ENCODE peak calls at places on chromosomes 13 and 19, in eight cellular contexts. J is HFF-Myc; D is tibial artery; H is CD4-positive, alpha-beta T cell; W is sigmoid colon; C is psoas muscle; N is lower lobe of right lung; E is AG09319. U is an unnamed sample.

GRCh38 chr13:29452773-29453574 is 142.5 kb downstream of the SLC7A1 start:
- DNase-seq in D (no peak), N (no peak), J (no peak), H (no peak), C (no peak), E (no peak), W (no peak), U (no peak)

GRCh38 chr13:33352023-33352422 is 66.5 kb upstream of the STARD13 start:
- DNase-seq in E (no peak), C (no peak), J (no peak), W (no peak), D (no peak), N (no peak), H (no peak), U (no peak)

GRCh38 chr13:78309497-78310180 is 293.7 kb downstream of the POU4F1 start:
- DNase-seq in W (no peak), E (no peak), J (no peak), D (no peak), N (no peak), C (no peak), H (no peak), U (no peak)

GRCh38 chr19:31955061-31955460 is 390.3 kb upstream of the ZNF507 start:
- DNase-seq in C (no peak), N (no peak), D (no peak), E (no peak), J (no peak), W (no peak), H (no peak), U (no peak)

GRCh38 chr19:17775245-17775927 is 19.6 kb upstream of the B3GNT3 start:
- DNase-seq in J (no peak), H (peak; percentile 50), C (no peak), N (no peak), D (peak; percentile 39), W (no peak), E (no peak), U (no peak)

GRCh38 chr13:98476538-98476966 is 100.4 kb downstream of the STK24 start:
- DNase-seq in N (peak; percentile 71), J (peak; percentile 84), D (peak; percentile 57), W (peak; percentile 83), H (peak; percentile 80), C (peak; percentile 69), E (no peak), U (no peak)

GRCh38 chr13:82341116-82341515 is 1541.2 kb downstream of the SLITRK1 start:
- DNase-seq in E (no peak), N (no peak), C (no peak), D (no peak), J (no peak), W (no peak), H (no peak), U (no peak)

GRCh38 chr13:48159436-48160225 is 64.7 kb upstream of the MED4 start:
- DNase-seq in D (no peak), W (no peak), H (no peak), C (no peak), N (no peak), J (no peak), E (no peak), U (no peak)

GRCh38 chr13:24043590-24044350 is 116.8 kb upstream of the SPATA13 start:
- DNase-seq in D (no peak), N (no peak), E (no peak), W (no peak), H (no peak), C (no peak), J (no peak), U (no peak)

GRCh38 chr13:69199664-69200063 is 908.0 kb upstream of the ATXN8OS start:
- DNase-seq in H (no peak), D (no peak), E (no peak), J (no peak), N (no peak), C (no peak), W (no peak), U (no peak)

GRCh38 chr13:51235756-51236564 is 13.8 kb downstream of the FAM124A start:
- DNase-seq in D (no peak), N (no peak), E (no peak), W (no peak), J (no peak), H (no peak), C (no peak), U (no peak)

GRCh38 chr19:511101-511841 is 4.0 kb downstream of the TPGS1 start:
- DNase-seq in N (no peak), D (no peak), J (no peak), E (no peak), H (peak; percentile 82), C (no peak), W (peak; percentile 86), U (no peak)

GRCh38 chr19:14035706-14036105 is 4.1 kb downstream of the IL27RA start:
- DNase-seq in W (no peak), D (no peak), C (no peak), H (no peak), N (no peak), J (no peak), E (no peak), U (no peak)

GRCh38 chr13:98071316-98071715 is 71.6 kb upstream of the FARP1 start:
- DNase-seq in W (no peak), C (no peak), E (no peak), J (no peak), D (no peak), H (no peak), N (no peak), U (no peak)

GRCh38 chr19:33388231-33388816 is 14.8 kb downstream of the CEBPG start:
- DNase-seq in J (no peak), W (peak; percentile 67), C (peak; percentile 75), D (no peak), H (peak; percentile 28), N (no peak), E (no peak), U (no peak)

GRCh38 chr13:90201676-90202425 is 1145.6 kb upstream of the MIR17HG start:
- DNase-seq in W (no peak), N (no peak), H (no peak), D (no peak), C (no peak), E (no peak), J (no peak), U (no peak)

GRCh38 chr13:112510987-112511715 is 76.8 kb downstream of the TUBGCP3 start:
- DNase-seq in E (no peak), N (no peak), J (no peak), W (no peak), D (no peak), C (no peak), H (no peak), U (no peak)

GRCh38 chr13:38417727-38418126 is 68.1 kb downstream of the UFM1 start:
- DNase-seq in N (no peak), J (peak; percentile 21), C (no peak), D (no peak), H (no peak), W (no peak), E (no peak), U (no peak)

GRCh38 chr13:28117689-28118377 is 17.5 kb upstream of the FLT3 start:
- DNase-seq in J (no peak), W (no peak), H (no peak), C (no peak), N (no peak), D (peak; percentile 60), E (no peak), U (no peak)

GRCh38 chr13:31476266-31476665 is 263.1 kb upstream of the RXFP2 start:
- DNase-seq in C (no peak), W (no peak), E (peak; percentile 15), D (no peak), J (no peak), H (no peak), N (no peak), U (no peak)

GRCh38 chr13:77728265-77728966 is 30.9 kb downstream of the SLAIN1 start:
- DNase-seq in H (no peak), C (no peak), W (no peak), D (no peak), N (no peak), J (no peak), E (no peak), U (no peak)

GRCh38 chr19:33395561-33396550 is 22.3 kb downstream of the CEBPG start:
- DNase-seq in J (no peak), C (peak; percentile 71), W (peak; percentile 80), E (no peak), H (no peak), D (peak; percentile 70), N (peak; percentile 72), U (no peak)

GRCh38 chr19:246551-246950 is 44.7 kb downstream of the PLPP2 start:
- DNase-seq in D (no peak), W (no peak), H (no peak), J (no peak), E (no peak), N (peak; percentile 47), C (no peak), U (peak; percentile 86)

GRCh38 chr13:25406377-25406776 is 34.6 kb downstream of the ATP8A2 start:
- DNase-seq in C (no peak), N (no peak), E (no peak), H (no peak), W (no peak), J (no peak), D (no peak), U (no peak)
- TF ChIP-seq CTCF in C (no peak), N (no peak), E (no peak), H (no peak), W (no peak), J (no peak), D (no peak), U (peak; percentile 41)

GRCh38 chr19:6772028-6772865 is at the start of gene VAV1:
- DNase-seq in W (no peak), E (no peak), J (no peak), D (peak; percentile 61), C (peak; percentile 41), N (peak; percentile 85), H (peak; percentile 82), U (no peak)
- TF ChIP-seq CTCF in W (no peak), E (no peak), J (peak; percentile 14), D (no peak), C (no peak), N (no peak), H (no peak), U (peak; percentile 32)

GRCh38 chr19:53868892-53869804 is 1.5 kb downstream of the MYADM start:
- DNase-seq in C (peak; percentile 89), J (no peak), D (peak; percentile 87), W (peak; percentile 97), H (peak; percentile 81), E (peak; percentile 78), N (peak; percentile 94), U (peak; percentile 94)
- TF ChIP-seq CTCF in C (peak; percentile 23), J (peak; percentile 11), D (peak; percentile 59), W (peak; percentile 71), H (no peak), E (no peak), N (no peak), U (peak; percentile 55)

GRCh38 chr13:110885516-110885915 is 29.4 kb downstream of the ANKRD10 start:
- DNase-seq in H (no peak), W (no peak), C (no peak), J (no peak), N (no peak), D (no peak), E (no peak), U (no peak)

GRCh38 chr13:110887955-110888333 is 26.9 kb downstream of the ANKRD10 start:
- DNase-seq in J (no peak), W (no peak), C (no peak), E (no peak), D (no peak), N (no peak), H (no peak), U (no peak)

GRCh38 chr13:110886475-110887241 is 28.2 kb downstream of the ANKRD10 start:
- DNase-seq in H (no peak), N (no peak), E (no peak), D (no peak), J (no peak), W (no peak), C (no peak), U (no peak)

GRCh38 chr13:110887242-110887954 is 27.5 kb downstream of the ANKRD10 start:
- DNase-seq in C (no peak), W (no peak), H (no peak), N (no peak), D (no peak), E (no peak), J (no peak), U (no peak)

GRCh38 chr13:110885966-110886365 is 28.9 kb downstream of the ANKRD10 start:
- DNase-seq in C (no peak), J (no peak), W (no peak), E (no peak), D (no peak), N (no peak), H (no peak), U (no peak)
- TF ChIP-seq CTCF in C (no peak), J (no peak), W (no peak), E (no peak), D (no peak), N (no peak), H (no peak), U (no peak)

U was measured in chondrocyte.